ENCODE peak calls at places on chromosome X, in five cellular contexts. U is hepatocyte, V is PC-3, B is neural progenitor cell, W is fibroblast of lung. S is an unnamed sample.

GRCh38 chrX:95903490-95903889 is 781.2 kb upstream of the DIAPH2 start:
- DNase-seq in B (peak; percentile 20), U (no peak), W (peak; percentile 64), V (peak; percentile 34), S (peak; percentile 73)

GRCh38 chrX:48848847-48849246 is 13.4 kb upstream of the PCSK1N start:
- DNase-seq in V (no peak), W (no peak), B (no peak), U (no peak), S (no peak)

GRCh38 chrX:23578079-23578478 is 89.2 kb upstream of the PRDX4 start:
- DNase-seq in V (peak; percentile 38), U (no peak), W (no peak), B (no peak), S (no peak)

GRCh38 chrX:48924270-48924669 is 5.4 kb upstream of the PIM2 start:
- DNase-seq in B (no peak), U (no peak), V (no peak), W (no peak), S (no peak)

GRCh38 chrX:8201896-8202331 is 30.8 kb upstream of the VCX2 start:
- DNase-seq in B (peak; percentile 2), V (no peak), U (peak; percentile 30), W (peak; percentile 3), S (no peak)

GRCh38 chrX:63719633-63720032 is 65.4 kb downstream of the ARHGEF9 start:
- DNase-seq in V (no peak), W (no peak), B (no peak), U (no peak), S (no peak)

GRCh38 chrX:73851014-73852009 is 288.3 kb downstream of the CHIC1 start:
- DNase-seq in W (no peak), B (no peak), V (no peak), U (no peak), S (no peak)

GRCh38 chrX:107574711-107575110 is 53.6 kb upstream of the PRPS1 start:
- DNase-seq in B (no peak), U (no peak), W (peak; percentile 57), V (peak; percentile 69), S (no peak)

GRCh38 chrX:45238489-45238888 is 37.8 kb upstream of the DIPK2B start:
- DNase-seq in W (no peak), U (no peak), V (peak; percentile 1), B (no peak), S (no peak)

GRCh38 chrX:13898084-13898483 is 81.2 kb upstream of the GPM6B start:
- DNase-seq in B (peak; percentile 27), W (peak; percentile 45), V (peak; percentile 44), U (no peak), S (no peak)

GRCh38 chrX:84501798-84502628 is at the start of gene HDX:
- DNase-seq in V (peak; percentile 80), W (peak; percentile 90), B (peak; percentile 86), U (peak; percentile 90), S (peak; percentile 87)

GRCh38 chrX:15714529-15714928 is 23.5 kb upstream of the CA5B start:
- DNase-seq in V (peak; percentile 7), B (no peak), W (no peak), U (no peak), S (peak; percentile 57)

GRCh38 chrX:138128025-138128671 is 562.2 kb downstream of the ZIC3 start:
- DNase-seq in B (peak; percentile 56), W (peak; percentile 42), U (peak; percentile 40), V (peak; percentile 75), S (peak; percentile 1)

GRCh38 chrX:111098874-111099273 is 2.9 kb downstream of the PAK3 start:
- DNase-seq in W (peak; percentile 3), V (peak; percentile 30), U (peak; percentile 77), B (peak; percentile 89), S (no peak)

GRCh38 chrX:110244951-110245480 is 72.9 kb downstream of the AMMECR1 start:
- DNase-seq in B (no peak), U (no peak), W (peak; percentile 20), V (no peak), S (no peak)

GRCh38 chrX:130082244-130083106 is 27.8 kb downstream of the ELF4 start:
- DNase-seq in W (no peak), V (no peak), B (no peak), U (no peak), S (no peak)

GRCh38 chrX:155132110-155132509 is 60.8 kb downstream of the BRCC3 start:
- DNase-seq in U (no peak), B (no peak), V (peak; percentile 6), W (no peak), S (no peak)

GRCh38 chrX:153673398-153674218 is at the start of gene PNCK:
- DNase-seq in B (peak; percentile 67), V (no peak), W (no peak), U (no peak), S (no peak)

GRCh38 chrX:92232182-92232581 is 453.0 kb downstream of the PCDH11X start:
- DNase-seq in V (peak; percentile 36), U (peak; percentile 44), W (peak; percentile 24), B (peak; percentile 30), S (no peak)

GRCh38 chrX:119489212-119490074 is 21.2 kb downstream of the SLC25A5 start:
- DNase-seq in W (no peak), V (no peak), U (no peak), B (no peak), S (no peak)

GRCh38 chrX:43589735-43590515 is 66.2 kb upstream of the MAOA start:
- DNase-seq in W (peak; percentile 90), U (peak; percentile 59), V (peak; percentile 74), B (no peak), S (no peak)

GRCh38 chrX:38426785-38427184 is 74.4 kb downstream of the OTC start:
- DNase-seq in U (peak; percentile 11), W (peak; percentile 0), B (no peak), V (peak; percentile 8), S (peak; percentile 1)

GRCh38 chrX:72280210-72280882 is 3.3 kb upstream of the RPS4X start:
- DNase-seq in V (peak; percentile 76), B (no peak), U (no peak), W (no peak), S (no peak)

GRCh38 chrX:95885074-95885473 is 799.6 kb upstream of the DIAPH2 start:
- DNase-seq in U (peak; percentile 42), V (peak; percentile 5), B (no peak), W (peak; percentile 97), S (peak; percentile 90)

GRCh38 chrX:1147641-1148515 is 64.6 kb downstream of the CRLF2 start:
- DNase-seq in V (no peak), U (no peak), B (no peak), W (no peak), S (no peak)

GRCh38 chrX:134743121-134743520 is 84.8 kb upstream of the PLAC1 start:
- DNase-seq in V (no peak), U (no peak), W (no peak), B (no peak), S (no peak)

GRCh38 chrX:17944833-17945497 is 83.9 kb upstream of the RAI2 start:
- DNase-seq in B (peak; percentile 38), W (peak; percentile 1), U (peak; percentile 15), V (peak; percentile 61), S (peak; percentile 1)

GRCh38 chrX:68937581-68937980 is 108.8 kb downstream of the EFNB1 start:
- DNase-seq in U (no peak), V (no peak), B (no peak), W (no peak), S (no peak)

GRCh38 chrX:72532371-72532770 is 40.3 kb downstream of the HDAC8 start:
- DNase-seq in W (no peak), V (no peak), U (no peak), B (no peak), S (no peak)

GRCh38 chrX:41603591-41603990 is 85.2 kb upstream of the GPR34 start:
- DNase-seq in V (no peak), B (no peak), W (no peak), U (no peak), S (no peak)

GRCh38 chrX:57951666-57952319 is 41.5 kb upstream of the ZXDA start:
- DNase-seq in V (no peak), B (no peak), W (no peak), U (no peak), S (no peak)

GRCh38 chrX:118231464-118231863 is 114.4 kb upstream of the WDR44 start:
- DNase-seq in V (no peak), B (no peak), W (peak; percentile 49), U (no peak), S (peak; percentile 7)

GRCh38 chrX:83278988-83279387 is 229.1 kb upstream of the POU3F4 start:
- DNase-seq in V (no peak), U (no peak), B (no peak), W (no peak), S (no peak)

GRCh38 chrX:10501606-10502005 is 118.8 kb downstream of the MID1 start:
- DNase-seq in W (no peak), B (no peak), U (no peak), V (no peak), S (no peak)

GRCh38 chrX:10492250-10492649 is 128.1 kb downstream of the MID1 start:
- DNase-seq in B (no peak), W (no peak), U (no peak), V (no peak), S (no peak)

DNA sequence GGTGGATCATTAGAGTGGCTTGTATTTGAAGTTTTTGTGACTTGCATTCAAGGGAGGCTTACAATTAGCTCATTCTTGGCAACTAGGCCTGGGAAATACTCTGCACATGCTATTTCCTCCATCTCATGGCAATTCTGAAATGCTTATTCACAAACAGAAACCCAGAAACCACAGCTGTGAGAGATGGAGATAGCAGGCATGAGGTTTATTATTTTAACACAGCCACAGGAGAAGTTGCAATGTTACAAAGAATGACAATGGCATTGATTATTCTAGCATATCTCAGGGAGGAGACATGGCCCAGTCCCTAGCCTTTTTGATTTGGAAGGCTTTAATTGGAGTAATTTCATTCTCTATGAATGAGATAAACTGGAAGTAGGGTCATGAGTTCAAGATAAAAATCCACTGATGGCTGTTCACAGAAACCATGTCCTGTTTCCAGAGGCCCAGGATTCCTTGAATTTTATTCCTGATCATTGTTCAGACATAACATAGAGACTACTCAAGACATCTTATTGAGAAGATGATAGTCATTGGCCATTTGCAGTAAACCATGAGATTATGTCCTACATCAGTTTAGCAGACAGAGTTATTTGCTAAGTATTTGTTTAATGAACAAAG is 123.9 kb downstream of the MID1 start:
- DNase-seq in V (no peak), U (no peak), W (peak; percentile 87), B (no peak), S (peak; percentile 91)
- TF ChIP-seq CTCF in V (no peak), U (no peak), W (no peak), B (no peak), S (no peak)

GRCh38 chrX:100376581-100376980 is 33.5 kb downstream of the PCDH19 start:
- DNase-seq in W (no peak), V (no peak), B (no peak), U (no peak), S (no peak)

DNA sequence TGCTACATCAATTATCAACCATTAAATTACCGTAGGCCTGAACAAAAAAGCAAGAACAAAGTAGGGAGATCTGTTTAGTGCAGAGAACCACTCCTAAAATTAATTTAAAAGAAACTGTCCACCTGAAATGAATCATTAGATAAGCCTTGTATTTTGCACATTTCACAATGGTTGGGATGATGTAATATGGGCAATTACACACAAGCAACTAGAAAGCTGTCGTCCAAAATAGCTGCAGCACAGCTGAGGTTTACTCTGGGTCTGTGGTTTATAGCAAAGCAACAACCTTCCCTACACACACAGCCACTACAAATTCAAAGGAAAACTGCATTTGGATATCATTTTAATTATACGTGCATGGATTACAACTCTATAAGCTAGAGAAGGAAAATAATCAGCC is 28.5 kb downstream of the PCDH19 start:
- DNase-seq in U (no peak), W (no peak), V (no peak), B (no peak), S (no peak)
- TF ChIP-seq EZH2 in U (no peak), W (no peak), V (no peak), B (no peak), S (no peak)

GRCh38 chrX:149510386-149510785 is 5.3 kb upstream of the IDS start:
- DNase-seq in W (no peak), B (peak; percentile 13), V (peak; percentile 54), U (no peak), S (peak; percentile 5)
- TF ChIP-seq CTCF in W (no peak), B (peak; percentile 36), V (peak; percentile 51), U (peak; percentile 13), S (no peak)

GRCh38 chrX:137034508-137034872 is 695 bp upstream of the GPR101 start:
- DNase-seq in W (no peak), V (no peak), U (no peak), B (no peak), S (no peak)
- TF ChIP-seq EZH2 in W (peak; percentile 40), V (no peak), U (peak; percentile 32), B (no peak), S (no peak)

S was measured in endothelial cell of umbilical vein.